ENCODE peak calls at places on chromosomes 16 and 17, in four cellular contexts. G, J, I and A are unnamed samples.
A peak's percentile ranks its signal among the peaks of the same experiment; 100 is the strongest.

GRCh38 chr16:58829096-58829495 is 95.0 kb upstream of the GOT2 start:
- DNase-seq in G (no peak), J (no peak), I (no peak), A (no peak)

GRCh38 chr17:42118545-42118944 is 2.6 kb downstream of the KAT2A start:
- DNase-seq in I (no peak), G (no peak), J (no peak), A (no peak)

GRCh38 chr17:82129095-82129494 is 31.1 kb upstream of the FASN start:
- DNase-seq in I (no peak), J (no peak), G (no peak), A (no peak)

GRCh38 chr16:57474671-57475661 is 11.3 kb downstream of the DOK4 start:
- DNase-seq in G (no peak), I (no peak), J (no peak), A (no peak)

GRCh38 chr16:88681084-88681680 is 5.1 kb downstream of the SNAI3 start:
- DNase-seq in J (no peak), I (no peak), G (no peak), A (no peak)

GRCh38 chr17:6170349-6170748 is 100.2 kb downstream of the WSCD1 start:
- DNase-seq in I (no peak), J (no peak), G (no peak), A (no peak)

GRCh38 chr16:26740771-26741170 is 326.0 kb upstream of the C16orf82 start:
- DNase-seq in J (no peak), G (no peak), I (no peak), A (no peak)

GRCh38 chr16:49441366-49441780 is 67.8 kb downstream of the C16orf78 start:
- DNase-seq in G (no peak), I (no peak), J (no peak), A (no peak)

GRCh38 chr17:6823011-6823442 is 8.5 kb downstream of the TEKT1 start:
- DNase-seq in J (no peak), I (no peak), G (peak; percentile 1), A (no peak)

GRCh38 chr16:79612207-79612606 is 11.7 kb upstream of the MAF start:
- DNase-seq in J (no peak), G (peak; percentile 68), I (no peak), A (no peak)

GRCh38 chr17:78735832-78736525 is 46.1 kb downstream of the CYTH1 start:
- DNase-seq in G (no peak), J (no peak), I (no peak), A (no peak)

GRCh38 chr17:40284085-40284713 is 3.5 kb upstream of the CDC6 start:
- DNase-seq in J (no peak), I (peak; percentile 50), G (peak; percentile 47), A (no peak)

GRCh38 chr17:55285340-55286301 is 20.9 kb downstream of the HLF start:
- DNase-seq in I (no peak), G (peak; percentile 39), J (peak; percentile 84), A (peak; percentile 72)

GRCh38 chr16:4425378-4426020 is at the start of gene DNAJA3:
- DNase-seq in J (peak; percentile 90), G (peak; percentile 92), I (peak; percentile 90), A (peak; percentile 98)

GRCh38 chr16:49016461-49016860 is 265.2 kb downstream of the CBLN1 start:
- DNase-seq in G (no peak), J (no peak), I (no peak), A (no peak)